ENCODE peak calls at places on chromosomes 7 and 10, in seven cellular contexts. D is HCT116, O is SK-N-SH, Z is GM23248, I is GM23338, Q is OCI-LY7, J is hepatocyte. T is an unnamed sample. For H3K9me2, the result is how much of the 10 kb centered on the place peaks cover.

GRCh38 chr10:74928742-74929191 is 102.4 kb downstream of the KAT6B start:
- DNase-seq in D (no peak), O (no peak), Z (peak), I (no peak), Q (no peak), J (no peak), T (no peak)

GRCh38 chr7:85185355-85186082 is 1.3 kb downstream of the SEMA3D start:
- DNase-seq in D (no peak), O (peak), Z (peak), I (peak), Q (no peak), J (peak), T (peak)

GRCh38 chr10:15748137-15748536 is 28.4 kb upstream of the ITGA8 start:
- DNase-seq in D (no peak), O (no peak), Z (no peak), I (no peak), Q (no peak), J (no peak), T (no peak)

GRCh38 chr10:25530306-25530705 is 355.5 kb downstream of the GPR158 start:
- DNase-seq in D (no peak), O (no peak), Z (no peak), I (no peak), Q (no peak), J (no peak), T (no peak)

GRCh38 chr7:7536396-7537019 is 835 bp upstream of the COL28A1 start:
- DNase-seq in D (no peak), O (no peak), Z (no peak), I (no peak), Q (no peak), J (no peak), T (peak)

GRCh38 chr7:22123139-22123538 is 177.4 kb upstream of the CDCA7L start:
- DNase-seq in D (no peak), O (no peak), Z (no peak), I (no peak), Q (no peak), J (peak), T (no peak)

GRCh38 chr10:69492091-69492745 is 41.0 kb downstream of the TSPAN15 start:
- DNase-seq in D (no peak), O (no peak), Z (no peak), I (no peak), Q (no peak), J (no peak), T (no peak)

GRCh38 chr10:116708386-116708785 is 34.0 kb downstream of the HSPA12A start:
- DNase-seq in D (no peak), O (no peak), Z (peak), I (no peak), Q (no peak), J (no peak), T (no peak)

GRCh38 chr7:153657182-153657800 is 394.9 kb upstream of the DPP6 start:
- DNase-seq in D (no peak), O (no peak), Z (no peak), I (no peak), Q (no peak), J (no peak), T (no peak)

GRCh38 chr10:123522702-123523312 is 143.3 kb upstream of the GPR26 start:
- DNase-seq in D (no peak), O (no peak), Z (no peak), I (no peak), Q (peak), J (no peak), T (no peak)

GRCh38 chr7:46162582-46162981 is 241.5 kb upstream of the IGFBP3 start:
- DNase-seq in D (no peak), O (no peak), Z (peak), I (no peak), Q (no peak), J (no peak), T (no peak)

GRCh38 chr10:30985552-30985951 is 46.1 kb downstream of the ZNF438 start:
- DNase-seq in D (peak), O (no peak), Z (peak), I (no peak), Q (no peak), J (no peak), T (peak)

GRCh38 chr7:106239406-106239805 is 45.4 kb downstream of the NAMPT start:
- DNase-seq in D (no peak), O (no peak), Z (peak), I (no peak), Q (no peak), J (no peak), T (peak)

GRCh38 chr10:60139798-60140566 is 233.6 kb upstream of the CCDC6 start:
- DNase-seq in D (no peak), O (no peak), Z (peak), I (peak), Q (no peak), J (peak), T (peak)

GRCh38 chr10:114328278-114328812 is 76.0 kb downstream of the AFAP1L2 start:
- DNase-seq in D (no peak), O (no peak), Z (no peak), I (no peak), Q (no peak), J (no peak), T (no peak)

GRCh38 chr7:116886550-116887156 is 24.3 kb downstream of the CAPZA2 start:
- DNase-seq in D (no peak), O (no peak), Z (no peak), I (no peak), Q (no peak), J (no peak), T (no peak)

GRCh38 chr10:63713191-63714144 is 192.3 kb downstream of the REEP3 start:
- DNase-seq in D (no peak), O (peak), Z (peak), I (peak), Q (no peak), J (peak), T (peak)

GRCh38 chr10:71975891-71976725 is 11.9 kb downstream of the CHST3 start:
- DNase-seq in D (peak), O (no peak), Z (peak), I (no peak), Q (no peak), J (no peak), T (peak)

GRCh38 chr7:29900745-29901144 is 88.9 kb downstream of the SCRN1 start:
- DNase-seq in D (no peak), O (no peak), Z (no peak), I (no peak), Q (no peak), J (no peak), T (no peak)

GRCh38 chr7:29906200-29907022 is 83.2 kb downstream of the SCRN1 start:
- DNase-seq in D (no peak), O (no peak), Z (no peak), I (no peak), Q (no peak), J (no peak), T (no peak)
- H3K9me2 ChIP-seq in D (under half), O (under half), Z (under half), I (under half), Q (under half), J (under half), T (under half)

GRCh38 chr7:139294951-139295555 is 46.1 kb upstream of the FMC1 start:
- DNase-seq in D (no peak), O (no peak), Z (no peak), I (no peak), Q (no peak), J (no peak), T (no peak)

GRCh38 chr7:139299296-139299695 is 41.8 kb upstream of the FMC1 start:
- DNase-seq in D (no peak), O (no peak), Z (no peak), I (no peak), Q (no peak), J (no peak), T (no peak)

GRCh38 chr7:139292821-139293220 is 48.3 kb upstream of the FMC1 start:
- DNase-seq in D (no peak), O (no peak), Z (no peak), I (no peak), Q (no peak), J (no peak), T (no peak)

GRCh38 chr7:139297795-139298194 is 43.3 kb upstream of the FMC1 start:
- DNase-seq in D (no peak), O (no peak), Z (no peak), I (no peak), Q (no peak), J (peak), T (no peak)

DNA sequence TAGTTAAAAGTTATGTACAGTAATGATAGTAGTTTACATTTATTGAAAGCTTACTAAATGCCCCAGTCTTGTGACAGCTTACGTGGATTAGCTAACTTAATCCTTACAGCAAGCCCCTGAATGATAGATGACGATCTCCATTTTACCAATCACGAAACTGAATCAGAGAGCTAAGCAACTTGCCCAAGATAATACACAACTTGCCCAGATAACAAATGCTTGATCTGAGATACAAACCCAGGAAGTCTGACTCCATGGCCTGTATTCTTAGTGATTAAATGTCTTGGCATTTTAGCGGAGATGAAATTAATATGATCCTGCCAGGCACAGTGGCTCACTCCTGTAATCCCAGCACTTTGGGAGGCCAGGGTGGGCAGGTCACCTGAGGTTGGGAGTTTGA is 46.9 kb upstream of the FMC1 start:
- DNase-seq in D (no peak), O (no peak), Z (no peak), I (no peak), Q (no peak), J (no peak), T (no peak)
- H3K9me2 ChIP-seq in D (under half), O (under half), Z (under half), I (under half), Q (under half), J (under half), T (under half)

GRCh38 chr10:93390691-93391090 is 91.4 kb downstream of the MYOF start:
- DNase-seq in D (no peak), O (no peak), Z (peak), I (no peak), Q (no peak), J (no peak), T (no peak)

GRCh38 chr10:93383562-93383981 is 98.6 kb downstream of the MYOF start:
- DNase-seq in D (no peak), O (no peak), Z (peak), I (no peak), Q (no peak), J (no peak), T (peak)

GRCh38 chr10:93384006-93384405 is 98.1 kb downstream of the MYOF start:
- DNase-seq in D (peak), O (no peak), Z (no peak), I (no peak), Q (no peak), J (no peak), T (peak)

GRCh38 chr10:93392111-93392510 is 90.0 kb downstream of the MYOF start:
- DNase-seq in D (no peak), O (no peak), Z (no peak), I (no peak), Q (no peak), J (no peak), T (no peak)

DNA sequence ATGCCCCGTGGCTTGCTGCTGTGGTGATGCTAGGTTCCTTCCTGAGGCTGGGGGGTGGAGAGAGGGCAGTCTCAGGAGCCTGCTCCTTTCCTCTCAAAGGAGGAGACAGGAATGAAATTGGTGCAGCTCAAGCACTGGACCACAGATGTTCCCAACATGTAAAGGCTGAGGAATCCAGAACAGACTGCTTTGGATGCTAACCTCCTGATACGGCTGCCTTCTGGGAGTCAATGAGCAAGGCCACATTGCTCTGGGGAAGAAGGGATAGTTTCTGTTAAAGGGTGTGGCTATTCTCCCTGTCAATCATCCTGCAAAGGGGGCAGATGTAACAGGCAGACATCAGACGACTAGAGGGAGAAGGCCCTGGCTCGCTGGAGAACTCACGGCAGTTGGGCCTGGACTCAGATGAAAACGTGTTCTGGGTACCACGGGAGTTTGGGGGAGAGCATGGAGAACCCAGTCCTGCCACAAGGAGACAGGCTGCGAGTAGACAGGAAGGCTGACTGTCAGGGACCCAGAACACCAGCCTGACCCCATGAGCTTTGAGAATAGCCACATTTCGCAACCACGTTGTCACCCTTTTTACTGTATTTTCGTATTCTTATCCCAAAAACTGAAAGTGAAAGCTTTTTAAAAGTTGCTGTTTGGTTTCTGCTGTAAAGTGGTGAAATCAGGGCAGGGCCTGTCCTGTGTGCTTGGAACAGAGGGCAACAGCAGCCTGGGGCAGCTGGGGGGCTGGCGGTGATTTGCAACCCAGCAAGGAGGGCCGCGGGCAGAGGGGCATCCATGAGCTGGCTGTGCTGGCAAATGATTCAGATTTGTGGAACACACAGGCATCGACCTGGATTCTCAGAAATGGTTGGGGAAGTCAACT is 95.4 kb downstream of the MYOF start:
- DNase-seq in D (no peak), O (no peak), Z (peak), I (no peak), Q (no peak), J (no peak), T (no peak)
- H3K9me2 ChIP-seq in D (under half), O (under half), Z (under half), I (under half), Q (under half), J (under half), T (under half)

GRCh38 chr7:82953324-82954027 is 209.2 kb downstream of the PCLO start:
- DNase-seq in D (no peak), O (no peak), Z (no peak), I (no peak), Q (no peak), J (no peak), T (no peak)
- H3K9me2 ChIP-seq in D (under half), O (under half), Z (under half), I (under half), Q (under half), J (under half), T (under half)

DNA sequence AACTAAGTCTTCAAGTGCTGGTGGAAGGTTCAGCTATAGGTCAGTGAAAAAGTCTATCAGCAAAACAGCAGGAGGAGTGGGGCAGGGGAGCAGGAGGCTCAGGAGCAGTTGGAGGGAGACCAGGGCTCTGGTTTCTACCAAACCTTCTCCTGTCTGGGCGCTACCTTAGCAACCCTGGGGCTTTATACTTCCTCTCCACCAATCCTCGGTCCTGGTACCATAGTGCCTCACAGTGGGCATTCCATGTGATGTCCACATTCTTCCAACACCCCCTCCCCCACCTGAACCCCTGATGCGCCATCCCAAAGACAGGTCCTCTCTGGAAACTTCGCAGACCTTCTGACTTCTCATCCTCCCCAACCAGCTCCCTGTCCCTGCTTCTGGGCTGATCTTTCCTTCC is 25.3 kb upstream of the ACSM6 start:
- DNase-seq in D (no peak), O (no peak), Z (no peak), I (peak), Q (no peak), J (no peak), T (no peak)
- H3K9me2 ChIP-seq in D (under half), O (under half), Z (under half), I (under half), Q (under half), J (under half), T (under half)

T was measured in PC-3.